ENCODE peak calls at places on chromosomes 12 and 14, in four cellular contexts. I is K562, U is SK-N-SH, B is HepG2. S is an unnamed sample.

GRCh38 chr12:56029666-56030293 is 8.9 kb downstream of the IKZF4 start:
- DNase-seq in U (peak; percentile 76), I (peak; percentile 63), B (peak; percentile 71), S (peak; percentile 50)

GRCh38 chr12:11695321-11695720 is 45.8 kb downstream of the ETV6 start:
- DNase-seq in U (no peak), B (no peak), I (no peak), S (no peak)

GRCh38 chr14:68574906-68575305 is 218.0 kb downstream of the ZFP36L1 start:
- DNase-seq in U (no peak), B (no peak), I (no peak), S (no peak)

GRCh38 chr12:26185532-26186320 is 9.6 kb upstream of the SSPN start:
- DNase-seq in U (no peak), B (no peak), I (no peak), S (no peak)

GRCh38 chr14:102451064-102451352 is 58.6 kb downstream of the ANKRD9 start:
- DNase-seq in B (no peak), I (no peak), U (no peak), S (no peak)

GRCh38 chr12:124512667-124513296 is 54.6 kb downstream of the NCOR2 start:
- DNase-seq in B (peak; percentile 76), U (peak; percentile 54), I (peak; percentile 89), S (peak; percentile 84)

GRCh38 chr12:21149849-21150248 is 18.9 kb downstream of the SLCO1B1 start:
- DNase-seq in I (no peak), B (no peak), U (no peak), S (peak; percentile 16)

GRCh38 chr14:24404814-24405213 is 6.0 kb downstream of the NYNRIN start:
- DNase-seq in U (no peak), I (no peak), B (no peak), S (no peak)

GRCh38 chr12:58888131-58888783 is 32.0 kb downstream of the LRIG3 start:
- DNase-seq in I (no peak), B (no peak), U (no peak), S (no peak)

GRCh38 chr12:124402281-124403066 is 107.6 kb downstream of the RFLNA start:
- DNase-seq in U (no peak), I (no peak), B (no peak), S (no peak)

GRCh38 chr14:104883681-104884361 is 18.8 kb downstream of the CEP170B start:
- DNase-seq in B (no peak), U (no peak), I (no peak), S (no peak)

GRCh38 chr12:121812921-121813896 is 9.4 kb downstream of the SETD1B start:
- DNase-seq in I (no peak), U (no peak), B (no peak), S (peak; percentile 44)

GRCh38 chr12:56634837-56635538 is 4.9 kb upstream of the BAZ2A start:
- DNase-seq in U (peak; percentile 85), I (peak; percentile 89), B (peak; percentile 75), S (peak; percentile 80)

GRCh38 chr14:104536942-104537612 is 42.5 kb upstream of the C14orf180 start:
- DNase-seq in B (no peak), U (no peak), I (no peak), S (no peak)

GRCh38 chr12:68538722-68539614 is 71.7 kb upstream of the RAP1B start:
- DNase-seq in B (no peak), U (no peak), I (peak; percentile 41), S (peak; percentile 51)

GRCh38 chr14:77299776-77300175 is 20.9 kb downstream of the POMT2 start:
- DNase-seq in B (no peak), I (no peak), U (no peak), S (no peak)

GRCh38 chr14:104998801-104999200 is 13.2 kb downstream of the CLBA1 start:
- DNase-seq in U (no peak), I (no peak), B (no peak), S (no peak)

GRCh38 chr12:5096241-5096880 is 52.7 kb downstream of the KCNA5 start:
- DNase-seq in I (no peak), U (peak; percentile 14), B (no peak), S (no peak)

GRCh38 chr12:509494-509893 is 49.8 kb downstream of the B4GALNT3 start:
- DNase-seq in B (no peak), U (no peak), I (no peak), S (no peak)

GRCh38 chr14:61332658-61333029 is 11.3 kb downstream of the PRKCH start:
- DNase-seq in U (no peak), I (no peak), B (peak; percentile 27), S (no peak)

GRCh38 chr14:67883717-67884116 is 64.1 kb downstream of the RAD51B start:
- DNase-seq in I (no peak), U (no peak), B (no peak), S (no peak)

GRCh38 chr14:57657487-57657886 is 163.8 kb upstream of the CCDC198 start:
- DNase-seq in U (no peak), B (no peak), I (no peak), S (no peak)

GRCh38 chr14:68809524-68809923 is 16.7 kb upstream of the ZFP36L1 start:
- DNase-seq in B (no peak), I (no peak), U (peak; percentile 6), S (no peak)

GRCh38 chr12:104478396-104479140 is 21.8 kb downstream of the CHST11 start:
- DNase-seq in U (no peak), I (peak; percentile 60), B (no peak), S (no peak)

GRCh38 chr12:26936559-26937442 is 980 bp downstream of the INTS13 start:
- DNase-seq in U (no peak), I (no peak), B (no peak), S (no peak)

GRCh38 chr14:68669644-68670343 is 123.1 kb downstream of the ZFP36L1 start:
- DNase-seq in I (no peak), U (no peak), B (no peak), S (no peak)

GRCh38 chr12:77377116-77377515 is 311.7 kb upstream of the E2F7 start:
- DNase-seq in I (no peak), U (no peak), B (no peak), S (no peak)

GRCh38 chr12:77847060-77847541 is 16.4 kb downstream of the NAV3 start:
- DNase-seq in B (no peak), I (no peak), U (no peak), S (no peak)

GRCh38 chr12:58528266-58528665 is 392.0 kb downstream of the LRIG3 start:
- DNase-seq in I (no peak), U (no peak), B (no peak), S (no peak)

GRCh38 chr12:100229036-100229635 is 28.5 kb downstream of the ACTR6 start:
- DNase-seq in U (no peak), B (peak; percentile 28), I (peak; percentile 40), S (no peak)

GRCh38 chr14:91258021-91258618 is 13.6 kb upstream of the GPR68 start:
- DNase-seq in U (no peak), B (no peak), I (no peak), S (no peak)

GRCh38 chr14:101476931-101477553 is 84.3 kb upstream of the DIO3 start:
- DNase-seq in I (no peak), B (peak; percentile 49), U (no peak), S (peak; percentile 59)

GRCh38 chr12:56299308-56299852 is 750 bp downstream of the CS start:
- DNase-seq in B (no peak), I (peak; percentile 27), U (no peak), S (no peak)

GRCh38 chr14:64303471-64303917 is 9.3 kb upstream of the ESR2 start:
- DNase-seq in B (peak; percentile 63), U (peak; percentile 65), I (peak; percentile 41), S (no peak)

GRCh38 chr14:90844321-90844720 is 28.1 kb upstream of the TTC7B start:
- DNase-seq in I (no peak), B (no peak), U (no peak), S (no peak)

GRCh38 chr12:31589582-31589895 is 1.4 kb downstream of the DENND5B start:
- DNase-seq in U (no peak), I (no peak), B (no peak), S (peak; percentile 71)

GRCh38 chr12:31590730-31591307 is at the start of gene DENND5B:
- DNase-seq in U (peak; percentile 93), I (peak; percentile 72), B (peak; percentile 50), S (peak; percentile 67)

GRCh38 chr12:31591308-31591901 is 469 bp upstream of the DENND5B start:
- DNase-seq in I (peak; percentile 17), B (no peak), U (peak; percentile 73), S (no peak)

GRCh38 chr12:31588976-31589375 is 2.0 kb downstream of the DENND5B start:
- DNase-seq in U (no peak), B (no peak), I (no peak), S (no peak)

GRCh38 chr12:31589896-31590729 is 823 bp downstream of the DENND5B start:
- DNase-seq in I (peak; percentile 54), U (peak; percentile 83), B (peak; percentile 89), S (peak; percentile 60)
- TF ChIP-seq FOXJ3 in I (no peak), U (no peak), B (peak; percentile 53), S (no peak)

DNA sequence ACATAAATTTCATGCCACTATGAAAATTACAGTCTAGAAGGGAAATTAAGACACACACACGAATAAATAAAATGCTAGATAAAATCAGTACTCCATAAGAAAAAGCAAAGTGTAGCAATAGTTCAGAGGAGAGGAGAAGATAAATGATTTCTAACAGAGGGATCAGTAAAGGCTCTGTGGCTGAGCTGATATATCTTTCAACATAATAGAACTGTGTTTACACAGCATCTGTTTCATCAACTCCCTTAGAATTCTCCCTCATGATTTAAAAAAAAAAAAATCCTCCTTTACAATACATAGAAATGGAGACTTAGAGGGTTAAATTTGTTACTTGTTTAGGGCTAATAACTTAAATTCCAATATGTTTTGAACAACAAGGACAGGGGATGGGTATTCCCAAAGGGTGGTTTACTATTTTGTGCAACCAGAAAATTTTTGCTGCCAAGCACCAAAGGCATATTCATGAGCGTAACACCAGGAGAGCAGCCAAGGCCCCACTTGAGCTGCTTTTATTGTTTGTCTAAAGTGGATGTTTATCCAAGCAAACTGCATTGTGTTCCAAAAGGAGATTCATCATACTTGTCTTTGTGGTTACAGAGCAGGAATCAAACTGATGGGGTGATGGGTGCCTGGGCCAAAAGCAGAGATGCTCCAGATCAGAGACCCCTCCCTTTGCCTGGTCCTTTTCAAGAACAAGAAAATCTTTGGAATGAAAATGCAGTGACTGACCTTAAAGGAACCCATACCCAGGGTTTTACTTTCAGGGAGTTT is 162.7 kb downstream of the BMP4 start:
- DNase-seq in I (no peak), U (no peak), B (peak; percentile 40), S (no peak)
- TF ChIP-seq FOXJ3 in I (no peak), U (no peak), B (no peak), S (no peak)

GRCh38 chr12:87233636-87234035 is 795.6 kb downstream of the C12orf50 start:
- DNase-seq in B (no peak), U (no peak), I (no peak), S (no peak)
- TF ChIP-seq FOXJ3 in B (no peak), U (no peak), I (no peak), S (no peak)

GRCh38 chr14:83992857-83993256 is 1537.1 kb upstream of the FLRT2 start:
- DNase-seq in U (no peak), B (no peak), I (no peak), S (no peak)
- TF ChIP-seq FOXJ3 in U (no peak), B (no peak), I (no peak), S (no peak)

GRCh38 chr12:67222302-67222701 is 46.9 kb upstream of the CAND1 start:
- DNase-seq in I (no peak), U (no peak), B (no peak), S (no peak)
- TF ChIP-seq FOXJ3 in I (no peak), U (no peak), B (no peak), S (no peak)

DNA sequence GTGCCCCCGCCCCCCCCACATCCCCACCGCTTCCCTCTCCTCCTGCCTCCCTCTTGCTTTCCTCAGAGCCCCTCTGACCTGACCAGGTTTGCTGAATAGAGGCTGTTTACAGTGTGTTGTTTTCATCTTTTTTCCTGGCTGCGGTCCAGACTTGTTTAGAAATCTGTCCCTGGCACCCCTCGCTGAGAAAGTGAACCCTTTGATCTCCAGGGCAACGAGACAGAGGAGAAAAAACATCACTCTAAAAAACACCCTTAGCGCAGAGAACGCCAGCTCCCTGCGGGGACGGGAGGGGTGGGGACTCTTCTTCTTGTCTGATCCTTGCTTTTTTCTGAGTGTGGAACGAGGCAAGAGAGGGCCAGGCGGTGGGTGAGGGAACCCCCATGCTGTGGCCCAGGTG is 22.4 kb downstream of the SDS start:
- DNase-seq in B (no peak), U (no peak), I (no peak), S (no peak)
- TF ChIP-seq FOXJ3 in B (no peak), U (no peak), I (no peak), S (no peak)